ENCODE peak calls at places on chromosomes 1 and 21, in four cellular contexts. Q, C, R and K are unnamed samples.

GRCh38 chr1:222828939-222829338 is 14.1 kb downstream of the DISP1 start:
- DNase-seq in Q (no peak), C (no peak), R (no peak), K (no peak)

GRCh38 chr1:6497215-6497866 is 5.9 kb upstream of the PLEKHG5 start:
- DNase-seq in Q (no peak), C (peak), R (peak), K (peak)

GRCh38 chr1:156146006-156146748 is 7.2 kb upstream of the SEMA4A start:
- DNase-seq in Q (peak), C (peak), R (no peak), K (no peak)

GRCh38 chr1:165595561-165595960 is 35.5 kb upstream of the MGST3 start:
- DNase-seq in Q (no peak), C (no peak), R (no peak), K (no peak)

GRCh38 chr1:8506995-8507615 is 189.2 kb downstream of the SLC45A1 start:
- DNase-seq in Q (no peak), C (no peak), R (no peak), K (no peak)

GRCh38 chr1:156556354-156556753 is 16.0 kb downstream of the IQGAP3 start:
- DNase-seq in Q (no peak), C (no peak), R (no peak), K (peak)

GRCh38 chr1:24547195-24547594 is 8.7 kb upstream of the NCMAP start:
- DNase-seq in Q (no peak), C (peak), R (no peak), K (no peak)

GRCh38 chr1:93715529-93716126 is 34.0 kb upstream of the BCAR3 start:
- DNase-seq in Q (no peak), C (no peak), R (no peak), K (no peak)

GRCh38 chr1:221910222-221910621 is 168.3 kb upstream of the DUSP10 start:
- DNase-seq in Q (no peak), C (no peak), R (no peak), K (no peak)

GRCh38 chr1:241499910-241500309 is 19.6 kb downstream of the FH start:
- DNase-seq in Q (no peak), C (no peak), R (peak), K (no peak)

GRCh38 chr21:27047331-27048314 is 80.7 kb upstream of the ADAMTS5 start:
- DNase-seq in Q (no peak), C (no peak), R (no peak), K (no peak)

GRCh38 chr1:50275564-50275963 is 147.7 kb downstream of the DMRTA2 start:
- DNase-seq in Q (no peak), C (no peak), R (peak), K (no peak)

GRCh38 chr1:151619489-151620093 is 7.7 kb downstream of the SNX27 start:
- DNase-seq in Q (no peak), C (no peak), R (no peak), K (no peak)

GRCh38 chr1:169874229-169874628 is 19.5 kb downstream of the SCYL3 start:
- DNase-seq in Q (no peak), C (no peak), R (no peak), K (no peak)

GRCh38 chr1:225883616-225884265 is 1.6 kb upstream of the TMEM63A start:
- DNase-seq in Q (peak), C (no peak), R (no peak), K (no peak)

GRCh38 chr1:3164671-3165070 is 95.7 kb downstream of the PRDM16 start:
- DNase-seq in Q (no peak), C (no peak), R (no peak), K (no peak)

DNA sequence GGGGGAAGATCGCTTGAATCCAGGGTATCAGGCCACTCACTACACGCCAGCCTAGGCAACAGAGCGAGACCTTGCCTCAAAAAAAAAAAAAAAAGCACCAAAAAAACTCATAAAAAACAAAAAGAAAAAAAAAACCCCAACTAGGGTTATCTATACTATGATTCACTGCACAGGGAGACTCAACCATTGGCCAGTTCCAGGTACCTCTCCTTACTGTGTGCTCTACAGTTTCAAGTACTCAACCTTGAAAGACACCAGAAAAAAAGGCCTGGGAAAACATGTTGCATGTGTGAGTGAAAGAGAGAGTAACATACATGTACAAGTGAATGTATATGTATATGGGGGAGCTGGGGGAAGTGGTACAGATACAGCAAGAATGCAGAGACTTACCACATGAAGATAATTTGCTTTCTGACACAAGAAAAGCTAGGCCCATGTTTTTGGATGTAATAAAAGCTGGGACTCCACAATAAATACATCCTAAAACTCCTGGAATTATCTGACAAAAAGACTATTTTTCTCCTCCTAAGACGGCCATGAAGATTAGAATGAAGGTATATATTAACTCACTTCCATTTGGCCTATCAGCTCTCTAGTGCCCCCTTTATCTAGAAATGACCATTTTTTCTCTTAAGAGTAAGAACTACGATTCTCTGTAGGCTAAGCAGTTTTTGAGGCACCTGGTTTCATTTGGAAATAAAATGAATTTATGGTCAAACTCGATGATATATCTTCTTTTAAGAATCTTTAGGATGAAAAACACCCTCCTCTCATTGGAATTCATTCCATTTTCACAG is 52.2 kb downstream of the SLC27A3 start:
- DNase-seq in Q (no peak), C (no peak), R (no peak), K (no peak)
- TF ChIP-seq CTCF in Q (no peak), C (no peak), R (no peak), K (peak)

DNA sequence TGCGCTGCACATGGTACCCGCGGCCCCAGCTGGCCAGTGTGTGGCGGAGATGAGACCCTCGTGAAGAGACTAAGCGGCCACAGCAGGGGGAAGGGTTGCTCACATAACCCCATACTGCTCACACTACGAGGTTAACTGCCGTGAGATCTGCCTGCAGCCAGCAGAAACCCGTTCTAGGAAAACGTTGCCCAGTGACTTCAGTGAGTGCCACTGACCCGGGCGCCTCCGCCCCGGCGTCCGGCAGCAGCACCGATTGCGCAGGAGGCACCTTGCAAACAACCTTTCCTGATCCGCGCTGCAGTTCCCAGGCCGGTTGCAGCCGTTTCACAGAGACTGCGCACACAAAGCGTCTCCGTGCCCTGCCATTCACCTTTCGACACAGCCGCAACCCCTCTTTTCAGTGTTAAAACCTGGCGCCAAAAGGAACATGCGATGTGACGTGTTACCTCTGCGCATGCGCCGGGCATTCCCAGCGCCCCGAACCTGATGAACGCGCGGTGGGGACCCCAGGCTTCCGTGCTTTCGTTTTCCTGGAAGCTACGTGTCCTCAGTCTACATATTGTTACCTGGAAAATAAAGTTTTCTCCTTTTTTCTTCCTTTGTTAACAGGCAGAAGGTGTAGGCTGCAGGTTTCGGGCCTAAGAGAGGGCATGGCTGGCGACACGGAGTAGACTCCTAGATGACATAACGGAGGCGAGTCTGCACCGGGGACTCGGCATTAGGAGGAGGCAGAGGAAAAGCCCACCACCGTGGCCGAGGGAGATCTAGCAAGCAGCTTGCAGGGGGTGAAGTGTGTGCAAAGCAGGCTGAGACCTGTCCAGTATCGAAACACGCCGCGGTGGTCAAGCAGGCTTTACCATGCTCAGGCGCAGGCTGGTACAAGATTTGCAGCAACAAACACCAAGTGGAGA is 8.9 kb downstream of the VPS26C start:
- DNase-seq in Q (peak), C (peak), R (peak), K (no peak)
- TF ChIP-seq CTCF in Q (no peak), C (no peak), R (no peak), K (peak)

GRCh38 chr1:109923131-109923945 is 12.7 kb downstream of the CSF1 start:
- DNase-seq in Q (no peak), C (no peak), R (peak), K (no peak)
- TF ChIP-seq CTCF in Q (no peak), C (peak), R (peak), K (peak)

GRCh38 chr1:55289614-55290013 is 74.5 kb upstream of the USP24 start:
- DNase-seq in Q (no peak), C (no peak), R (no peak), K (no peak)
- TF ChIP-seq CTCF in Q (no peak), C (no peak), R (peak), K (peak)